ENCODE peak calls at places on chromosomes 2 and 18, in eight cellular contexts. R, K, Y, P, Z, O, V and U are unnamed samples.

GRCh38 chr2:220191737-220192136 is 564.3 kb downstream of the SLC4A3 start:
- DNase-seq in R (no peak), K (no peak), Y (no peak), P (no peak), Z (no peak), O (no peak), V (no peak), U (no peak)

GRCh38 chr2:234970467-234970866 is 18.6 kb downstream of the SH3BP4 start:
- DNase-seq in R (no peak), K (no peak), Y (no peak), P (no peak), Z (no peak), O (peak; percentile 53), V (no peak), U (peak; percentile 87)

GRCh38 chr2:195535911-195536522 is 121.0 kb upstream of the SLC39A10 start:
- DNase-seq in R (no peak), K (no peak), Y (peak; percentile 63), P (no peak), Z (peak; percentile 84), O (no peak), V (no peak), U (no peak)

GRCh38 chr18:837922-838321 is 25.9 kb upstream of the YES1 start:
- DNase-seq in R (no peak), K (no peak), Y (no peak), P (no peak), Z (no peak), O (no peak), V (no peak), U (no peak)

GRCh38 chr2:147325955-147326354 is 518.9 kb upstream of the ACVR2A start:
- DNase-seq in R (no peak), K (no peak), Y (no peak), P (no peak), Z (no peak), O (no peak), V (no peak), U (no peak)

GRCh38 chr18:32877371-32877770 is 104.5 kb upstream of the KLHL14 start:
- DNase-seq in R (no peak), K (no peak), Y (no peak), P (no peak), Z (no peak), O (no peak), V (no peak), U (no peak)

GRCh38 chr2:241772063-241772499 is 4.5 kb upstream of the GAL3ST2 start:
- DNase-seq in R (no peak), K (no peak), Y (no peak), P (no peak), Z (no peak), O (no peak), V (no peak), U (no peak)

GRCh38 chr2:181138816-181139215 is 158.4 kb downstream of the UBE2E3 start:
- DNase-seq in R (no peak), K (no peak), Y (no peak), P (no peak), Z (no peak), O (peak; percentile 17), V (no peak), U (peak; percentile 14)

GRCh38 chr2:30680121-30680520 is 127.1 kb downstream of the CAPN13 start:
- DNase-seq in R (no peak), K (no peak), Y (no peak), P (no peak), Z (no peak), O (no peak), V (no peak), U (no peak)

GRCh38 chr2:126810001-126810400 is 88.7 kb upstream of the TEX51 start:
- DNase-seq in R (no peak), K (no peak), Y (no peak), P (no peak), Z (no peak), O (no peak), V (no peak), U (no peak)

GRCh38 chr18:22503803-22504202 is 86.1 kb upstream of the CTAGE1 start:
- DNase-seq in R (no peak), K (no peak), Y (no peak), P (no peak), Z (no peak), O (peak; percentile 97), V (no peak), U (no peak)

GRCh38 chr2:233386382-233387041 is 32.2 kb downstream of the DGKD start:
- DNase-seq in R (no peak), K (no peak), Y (no peak), P (no peak), Z (no peak), O (peak; percentile 51), V (no peak), U (no peak)

GRCh38 chr2:28292491-28292890 is 100.2 kb upstream of the FOSL2 start:
- DNase-seq in R (no peak), K (no peak), Y (no peak), P (no peak), Z (no peak), O (peak; percentile 70), V (no peak), U (no peak)

GRCh38 chr18:3661121-3661520 is 211.1 kb downstream of the TGIF1 start:
- DNase-seq in R (peak; percentile 44), K (no peak), Y (no peak), P (no peak), Z (no peak), O (no peak), V (no peak), U (no peak)

GRCh38 chr18:48228301-48228715 is 180.9 kb downstream of the ZBTB7C start:
- DNase-seq in R (no peak), K (no peak), Y (peak; percentile 21), P (no peak), Z (no peak), O (no peak), V (no peak), U (no peak)

GRCh38 chr2:146579154-146579930 is 1265.5 kb upstream of the ACVR2A start:
- DNase-seq in R (no peak), K (no peak), Y (no peak), P (no peak), Z (no peak), O (peak; percentile 77), V (no peak), U (peak; percentile 63)

GRCh38 chr18:50192903-50193795 is 1.8 kb downstream of the MYO5B start:
- DNase-seq in R (peak; percentile 63), K (peak; percentile 34), Y (peak; percentile 42), P (no peak), Z (no peak), O (no peak), V (peak; percentile 71), U (no peak)

GRCh38 chr2:195150819-195151218 is 506.2 kb upstream of the SLC39A10 start:
- DNase-seq in R (no peak), K (no peak), Y (no peak), P (no peak), Z (no peak), O (no peak), V (no peak), U (no peak)

GRCh38 chr18:864872-865273 is 39.8 kb upstream of the ADCYAP1 start:
- DNase-seq in R (peak; percentile 90), K (peak; percentile 90), Y (peak; percentile 60), P (peak; percentile 76), Z (peak; percentile 18), O (peak; percentile 70), V (peak; percentile 85), U (peak; percentile 46)

GRCh38 chr2:201821080-201821479 is 14.7 kb downstream of the CDK15 start:
- DNase-seq in R (no peak), K (no peak), Y (no peak), P (no peak), Z (no peak), O (no peak), V (no peak), U (no peak)

DNA sequence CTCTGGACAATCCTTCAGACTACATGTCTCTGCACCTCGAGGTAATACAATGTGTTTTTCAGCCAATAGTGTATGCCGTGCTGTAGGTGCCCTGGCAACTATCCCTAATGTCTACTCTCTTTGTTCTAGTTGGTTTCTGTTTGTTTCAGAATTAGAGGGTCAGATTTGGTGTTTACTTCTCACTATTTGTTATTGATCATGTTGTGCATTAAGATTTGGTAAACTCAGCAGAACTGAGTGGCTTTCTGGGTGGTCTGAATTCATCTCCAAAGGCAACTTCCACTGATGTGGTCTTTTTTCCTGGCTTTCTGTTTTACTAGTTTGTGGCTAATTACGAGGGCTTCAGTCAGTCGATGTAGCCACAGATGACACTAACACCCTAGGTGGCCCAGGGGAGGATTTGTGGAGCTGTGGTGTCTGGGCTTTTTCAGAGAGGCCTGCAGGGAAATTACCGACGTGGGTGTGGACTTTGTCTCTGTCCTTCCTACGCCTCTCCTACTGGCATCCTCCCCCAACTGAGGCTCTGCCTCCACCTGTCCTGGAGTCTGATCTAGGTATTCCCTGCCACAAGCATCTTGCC is 50.6 kb downstream of the CDCA7 start:
- DNase-seq in R (no peak), K (no peak), Y (no peak), P (no peak), Z (no peak), O (no peak), V (no peak), U (no peak)
- H3K27me3 ChIP-seq in R (peaks cover 8% of the 10 kb centered on the region), K (peaks cover 37% of the 10 kb centered on the region), Y (peaks cover 37% of the 10 kb centered on the region), P (no peaks in the 10 kb centered on the region), Z (peaks cover 23% of the 10 kb centered on the region), O (peaks cover 50% of the 10 kb centered on the region), V (peaks cover 10% of the 10 kb centered on the region), U (peaks cover 9% of the 10 kb centered on the region)

GRCh38 chr2:109062558-109063325 is 66.3 kb upstream of the SH3RF3 start:
- DNase-seq in R (no peak), K (peak; percentile 44), Y (no peak), P (no peak), Z (no peak), O (no peak), V (no peak), U (no peak)
- TF ChIP-seq CTCF in R (peak; percentile 51), K (peak; percentile 42), Y (no peak), P (no peak), Z (no peak), O (no peak), V (no peak), U (peak; percentile 32)

DNA sequence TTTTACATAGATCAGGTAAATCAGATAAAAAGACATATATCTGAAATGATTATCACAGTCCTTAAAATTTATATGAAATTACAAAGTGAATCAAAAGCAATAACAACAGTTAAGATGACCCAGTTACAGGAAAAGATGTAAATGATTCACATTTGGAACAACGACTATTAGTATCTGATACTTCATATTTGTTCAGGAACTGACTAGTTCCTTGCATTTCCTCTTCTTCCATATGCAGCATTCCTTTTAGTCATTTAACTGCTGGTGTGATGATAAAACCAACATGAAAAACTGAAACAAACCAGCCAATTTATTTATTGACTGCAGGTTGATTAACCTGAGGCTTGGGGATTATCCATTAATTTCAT is 75.2 kb downstream of the RBMS1 start:
- DNase-seq in R (no peak), K (no peak), Y (no peak), P (no peak), Z (no peak), O (no peak), V (no peak), U (no peak)
- H3K27ac ChIP-seq in R (no peak overlapping the region), K (no peak overlapping the region), Y (no peak overlapping the region), P (peak overlapping the region; percentile 93), Z (no peak overlapping the region), O (peak overlapping the region; percentile 50), V (no peak overlapping the region), U (peak overlapping the region; percentile 65)

DNA sequence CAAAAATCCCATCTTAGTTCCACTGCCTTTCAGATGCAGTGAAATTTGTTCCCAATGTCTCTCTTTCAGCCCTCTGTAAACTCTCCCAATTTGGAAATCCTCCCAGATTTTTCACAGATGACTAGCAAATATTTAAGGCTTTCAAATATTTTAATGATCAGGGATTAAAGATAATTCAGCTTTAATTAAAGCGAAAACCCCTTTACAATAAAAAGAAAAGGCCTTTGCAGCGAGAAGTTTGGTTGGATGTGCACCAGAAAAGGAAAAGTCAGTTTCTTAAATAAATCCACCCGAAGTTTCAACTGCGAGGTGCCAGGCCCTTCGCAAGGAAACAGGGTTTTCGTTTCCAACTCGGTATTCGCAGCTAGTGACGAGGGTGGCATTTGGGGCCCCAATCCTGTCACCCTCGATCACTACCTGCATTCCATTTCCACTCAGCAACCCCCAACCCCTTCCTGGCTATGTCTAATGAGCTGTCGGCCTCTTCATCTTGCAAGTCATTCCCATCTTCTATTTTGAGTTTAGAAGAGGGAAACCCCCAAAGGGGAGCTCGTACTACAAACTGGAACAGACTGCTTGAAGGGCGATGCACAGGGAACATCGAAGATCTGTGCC is 1.5 kb downstream of the RAX start:
- DNase-seq in R (no peak), K (peak; percentile 26), Y (no peak), P (no peak), Z (no peak), O (no peak), V (no peak), U (no peak)
- H3K27me3 ChIP-seq in R (peaks cover 98% of the 10 kb centered on the region), K (peaks cover 80% of the 10 kb centered on the region), Y (peaks cover 100% of the 10 kb centered on the region), P (peaks cover 99% of the 10 kb centered on the region), Z (peaks cover 88% of the 10 kb centered on the region), O (peaks cover 97% of the 10 kb centered on the region), V (peaks cover 64% of the 10 kb centered on the region), U (no peaks in the 10 kb centered on the region)